ENCODE peak calls at places on chromosome 6, in ten cellular contexts. U is PC-9, M is spleen, I is mammary epithelial cell, V is neural progenitor cell, B is psoas muscle, Y is left ventricle myocardium inferior, K is SK-N-SH, L is uterus, F is body of pancreas. G is an unnamed sample.

GRCh38 chr6:139965393-139965792 is 590.9 kb upstream of the CITED2 start:
- DNase-seq in U (no peak), M (no peak), I (no peak), V (no peak), B (no peak), Y (no peak), K (no peak), L (no peak), F (no peak), G (no peak)

GRCh38 chr6:106473807-106474206 is 113.3 kb downstream of the CRYBG1 start:
- DNase-seq in U (no peak), M (no peak), I (peak; percentile 77), V (no peak), B (no peak), Y (no peak), K (no peak), L (no peak), F (no peak), G (no peak)

GRCh38 chr6:25962368-25963127 is at the start of gene TRIM38:
- DNase-seq in U (peak; percentile 66), M (no peak), I (peak; percentile 85), V (no peak), B (peak; percentile 27), Y (peak; percentile 29), K (no peak), L (peak; percentile 92), F (peak; percentile 76), G (peak; percentile 77)

GRCh38 chr6:106525885-106526280 is 103.4 kb downstream of the RTN4IP1 start:
- DNase-seq in U (no peak), M (no peak), I (no peak), V (no peak), B (no peak), Y (no peak), K (no peak), L (no peak), F (no peak), G (no peak)

GRCh38 chr6:39243809-39244208 is 14.5 kb upstream of the KCNK5 start:
- DNase-seq in U (no peak), M (peak; percentile 38), I (peak; percentile 33), V (no peak), B (peak; percentile 68), Y (no peak), K (no peak), L (no peak), F (no peak), G (no peak)

GRCh38 chr6:93105017-93105416 is 314.3 kb downstream of the EPHA7 start:
- DNase-seq in U (no peak), M (no peak), I (no peak), V (no peak), B (no peak), Y (no peak), K (no peak), L (no peak), F (no peak), G (no peak)

GRCh38 chr6:157313531-157314467 is 9.5 kb downstream of the TMEM242 start:
- DNase-seq in U (no peak), M (no peak), I (no peak), V (no peak), B (no peak), Y (no peak), K (no peak), L (no peak), F (no peak), G (no peak)

GRCh38 chr6:137389150-137389664 is 105.0 kb downstream of the OLIG3 start:
- DNase-seq in U (no peak), M (no peak), I (peak; percentile 10), V (no peak), B (no peak), Y (no peak), K (no peak), L (no peak), F (no peak), G (no peak)

GRCh38 chr6:133837801-133838349 is 51.0 kb upstream of the TCF21 start:
- DNase-seq in U (peak; percentile 84), M (peak; percentile 80), I (peak; percentile 69), V (peak; percentile 80), B (peak; percentile 40), Y (peak; percentile 24), K (peak; percentile 49), L (peak; percentile 32), F (peak; percentile 68), G (peak; percentile 7)

GRCh38 chr6:123333000-123333756 is 303.6 kb downstream of the TRDN start:
- DNase-seq in U (no peak), M (no peak), I (no peak), V (no peak), B (no peak), Y (no peak), K (no peak), L (no peak), F (no peak), G (no peak)

GRCh38 chr6:92757926-92758325 is 661.4 kb downstream of the EPHA7 start:
- DNase-seq in U (no peak), M (no peak), I (no peak), V (no peak), B (no peak), Y (no peak), K (no peak), L (no peak), F (no peak), G (no peak)

GRCh38 chr6:148954934-148955915 is 208.4 kb downstream of the UST start:
- DNase-seq in U (no peak), M (no peak), I (no peak), V (no peak), B (no peak), Y (no peak), K (no peak), L (no peak), F (no peak), G (peak; percentile 67)

GRCh38 chr6:3311798-3312197 is 53.1 kb downstream of the PSMG4 start:
- DNase-seq in U (no peak), M (peak; percentile 16), I (no peak), V (no peak), B (no peak), Y (no peak), K (no peak), L (peak; percentile 3), F (no peak), G (no peak)

GRCh38 chr6:129785081-129785755 is 75.2 kb upstream of the ARHGAP18 start:
- DNase-seq in U (no peak), M (no peak), I (no peak), V (no peak), B (no peak), Y (no peak), K (no peak), L (no peak), F (no peak), G (no peak)

GRCh38 chr6:41413250-41413649 is 77.8 kb downstream of the NCR2 start:
- DNase-seq in U (no peak), M (no peak), I (no peak), V (peak; percentile 38), B (no peak), Y (no peak), K (no peak), L (peak; percentile 30), F (no peak), G (no peak)

GRCh38 chr6:41408982-41409381 is 73.6 kb downstream of the NCR2 start:
- DNase-seq in U (no peak), M (no peak), I (no peak), V (peak; percentile 77), B (no peak), Y (no peak), K (no peak), L (no peak), F (no peak), G (no peak)

GRCh38 chr6:41408576-41408975 is 73.2 kb downstream of the NCR2 start:
- DNase-seq in U (no peak), M (no peak), I (no peak), V (peak; percentile 73), B (no peak), Y (no peak), K (no peak), L (no peak), F (no peak), G (no peak)

GRCh38 chr6:41409489-41409888 is 74.1 kb downstream of the NCR2 start:
- DNase-seq in U (no peak), M (no peak), I (no peak), V (no peak), B (no peak), Y (no peak), K (no peak), L (no peak), F (no peak), G (no peak)

DNA sequence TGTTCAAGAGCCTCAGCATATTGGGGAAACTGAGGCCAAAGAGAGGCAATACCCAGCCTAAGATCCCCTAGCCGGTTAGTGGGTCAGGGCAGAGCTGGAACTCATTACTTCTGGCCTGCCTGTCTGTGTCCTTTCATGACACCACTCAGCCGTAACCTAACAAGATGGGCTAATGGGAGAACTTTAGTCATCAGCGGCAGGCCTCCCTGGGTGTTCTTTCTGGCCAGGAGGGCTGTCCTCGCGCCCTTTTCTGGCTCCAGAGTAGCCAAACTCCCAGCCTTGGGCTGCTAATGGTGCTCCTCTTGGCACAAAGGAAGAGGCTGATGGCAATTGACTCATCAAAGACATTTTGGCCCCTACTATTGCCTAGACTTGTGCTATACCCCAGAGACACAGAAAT is 76.6 kb downstream of the NCR2 start:
- DNase-seq in U (no peak), M (no peak), I (no peak), V (no peak), B (no peak), Y (no peak), K (no peak), L (no peak), F (no peak), G (no peak)
- H3K4me1 ChIP-seq in U (no peaks in the 10 kb centered on the region), M (peaks cover under 1% of the 10 kb centered on the region), I (no peaks in the 10 kb centered on the region), V (peaks cover 43% of the 10 kb centered on the region), B (no peaks in the 10 kb centered on the region), Y (peaks cover 1% of the 10 kb centered on the region), K (no peaks in the 10 kb centered on the region), L (no peaks in the 10 kb centered on the region), F (no peaks in the 10 kb centered on the region), G (peaks cover 9% of the 10 kb centered on the region)

GRCh38 chr6:112039431-112039770 is 14.5 kb upstream of the CCN6 start:
- DNase-seq in U (no peak), M (no peak), I (no peak), V (no peak), B (no peak), Y (no peak), K (no peak), L (no peak), F (no peak), G (no peak)
- H3K27ac ChIP-seq in U (no peak overlapping the region), M (no peak overlapping the region), I (no peak overlapping the region), V (no peak overlapping the region), B (no peak overlapping the region), Y (no peak overlapping the region), K (peak overlapping the region; percentile 87), L (peak overlapping the region; percentile 93), F (no peak overlapping the region), G (no peak overlapping the region)

GRCh38 chr6:14211596-14211961 is 94.0 kb downstream of the CD83 start:
- DNase-seq in U (peak; percentile 38), M (peak; percentile 89), I (no peak), V (peak; percentile 95), B (peak; percentile 36), Y (peak; percentile 60), K (peak; percentile 61), L (peak; percentile 37), F (peak; percentile 28), G (peak; percentile 78)
- H3K4me1 ChIP-seq in U (peaks cover 14% of the 10 kb centered on the region), M (peaks cover 20% of the 10 kb centered on the region), I (peaks cover 21% of the 10 kb centered on the region), V (peaks cover 17% of the 10 kb centered on the region), B (peaks cover 11% of the 10 kb centered on the region), Y (peaks cover 20% of the 10 kb centered on the region), K (no peaks in the 10 kb centered on the region), L (no peaks in the 10 kb centered on the region), F (peaks cover 19% of the 10 kb centered on the region), G (peaks cover 4% of the 10 kb centered on the region)

DNA sequence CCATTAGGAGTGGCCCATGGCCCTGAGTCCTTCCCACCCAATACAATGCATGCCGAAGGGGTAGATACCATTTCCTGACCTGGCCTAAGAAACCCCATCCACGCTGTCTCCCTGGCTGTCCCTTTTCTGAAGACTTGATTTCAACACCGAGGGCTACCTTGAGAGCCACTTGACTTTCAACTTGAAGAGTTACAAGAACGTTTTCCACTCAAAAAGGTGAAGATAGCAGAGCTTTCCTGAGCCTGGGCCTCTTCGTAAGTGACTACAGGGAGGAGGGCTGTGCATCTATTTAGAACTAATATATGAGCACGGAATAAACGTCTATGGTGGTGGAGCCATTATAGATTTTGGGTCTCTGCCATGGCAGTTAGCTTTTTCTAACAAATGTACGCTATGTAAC is 14.4 kb upstream of the PPP1R14C start:
- DNase-seq in U (no peak), M (no peak), I (no peak), V (no peak), B (no peak), Y (no peak), K (no peak), L (no peak), F (no peak), G (no peak)
- H3K27ac ChIP-seq in U (no peak overlapping the region), M (no peak overlapping the region), I (no peak overlapping the region), V (no peak overlapping the region), B (no peak overlapping the region), Y (no peak overlapping the region), K (no peak overlapping the region), L (no peak overlapping the region), F (no peak overlapping the region), G (no peak overlapping the region)

G was measured in SJCRH30.